ENCODE peak calls at places on chromosome 5, in seven cellular contexts. One of them, this sample, is unnamed.

GRCh38 chr5:158565017-158565789 is 534.5 kb downstream of the EBF1 start:
- DNase-seq in astrocyte of the cerebellum: no peak
- DNase-seq in thyroid gland: no peak
- DNase-seq in heart left ventricle: no peak
- DNase-seq in upper lobe of right lung: no peak
- DNase-seq in left ventricle myocardium inferior: no peak
- DNase-seq in left lung: no peak
- DNase-seq in this sample: no peak

GRCh38 chr5:85148701-85149100 is 764.0 kb upstream of the EDIL3 start:
- DNase-seq in upper lobe of right lung: no peak
- DNase-seq in thyroid gland: no peak
- DNase-seq in left ventricle myocardium inferior: no peak
- DNase-seq in heart left ventricle: no peak
- DNase-seq in astrocyte of the cerebellum: no peak
- DNase-seq in left lung: no peak
- DNase-seq in this sample: no peak

GRCh38 chr5:143426437-143426991 is 23.0 kb upstream of the NR3C1 start:
- DNase-seq in astrocyte of the cerebellum: no peak
- DNase-seq in upper lobe of right lung: no peak
- DNase-seq in left lung: no peak
- DNase-seq in left ventricle myocardium inferior: no peak
- DNase-seq in heart left ventricle: no peak
- DNase-seq in thyroid gland: no peak
- DNase-seq in this sample: no peak

GRCh38 chr5:98975682-98976407 is 47.0 kb upstream of the CHD1 start:
- DNase-seq in astrocyte of the cerebellum: no peak
- DNase-seq in upper lobe of right lung: no peak
- DNase-seq in left lung: no peak
- DNase-seq in thyroid gland: no peak
- DNase-seq in heart left ventricle: no peak
- DNase-seq in left ventricle myocardium inferior: no peak
- DNase-seq in this sample: no peak

GRCh38 chr5:61455179-61456006 is 123.3 kb downstream of the ZSWIM6 start:
- DNase-seq in heart left ventricle: no peak
- DNase-seq in thyroid gland: no peak
- DNase-seq in left lung: no peak
- DNase-seq in upper lobe of right lung: no peak
- DNase-seq in astrocyte of the cerebellum: no peak
- DNase-seq in left ventricle myocardium inferior: no peak
- DNase-seq in this sample: no peak

GRCh38 chr5:158943057-158943456 is 156.7 kb downstream of the EBF1 start:
- DNase-seq in heart left ventricle: peak
- DNase-seq in thyroid gland: no peak
- DNase-seq in upper lobe of right lung: no peak
- DNase-seq in left ventricle myocardium inferior: peak
- DNase-seq in left lung: no peak
- DNase-seq in astrocyte of the cerebellum: peak
- DNase-seq in this sample: peak

GRCh38 chr5:78699565-78700143 is 51.1 kb upstream of the LHFPL2 start:
- DNase-seq in heart left ventricle: no peak
- DNase-seq in astrocyte of the cerebellum: peak
- DNase-seq in left lung: no peak
- DNase-seq in thyroid gland: no peak
- DNase-seq in upper lobe of right lung: no peak
- DNase-seq in left ventricle myocardium inferior: no peak
- DNase-seq in this sample: peak

GRCh38 chr5:179795049-179795862 is 1.5 kb downstream of the LTC4S start:
- DNase-seq in left lung: peak
- DNase-seq in heart left ventricle: peak
- DNase-seq in thyroid gland: peak
- DNase-seq in upper lobe of right lung: peak
- DNase-seq in astrocyte of the cerebellum: no peak
- DNase-seq in left ventricle myocardium inferior: no peak
- DNase-seq in this sample: no peak

GRCh38 chr5:149128023-149128875 is 13.0 kb upstream of the ABLIM3 start:
- DNase-seq in thyroid gland: peak
- DNase-seq in astrocyte of the cerebellum: no peak
- DNase-seq in left ventricle myocardium inferior: no peak
- DNase-seq in left lung: no peak
- DNase-seq in upper lobe of right lung: no peak
- DNase-seq in heart left ventricle: no peak
- DNase-seq in this sample: peak

GRCh38 chr5:144237851-144238250 is 67.2 kb downstream of the KCTD16 start:
- DNase-seq in thyroid gland: no peak
- DNase-seq in heart left ventricle: no peak
- DNase-seq in upper lobe of right lung: no peak
- DNase-seq in astrocyte of the cerebellum: peak
- DNase-seq in left lung: no peak
- DNase-seq in left ventricle myocardium inferior: no peak
- DNase-seq in this sample: peak

GRCh38 chr5:2286250-2286649 is 403.5 kb upstream of the IRX4 start:
- DNase-seq in heart left ventricle: no peak
- DNase-seq in left lung: no peak
- DNase-seq in astrocyte of the cerebellum: no peak
- DNase-seq in left ventricle myocardium inferior: no peak
- DNase-seq in thyroid gland: no peak
- DNase-seq in upper lobe of right lung: no peak
- DNase-seq in this sample: no peak

GRCh38 chr5:142384014-142384413 is 59.2 kb upstream of the SPRY4 start:
- DNase-seq in thyroid gland: no peak
- DNase-seq in left ventricle myocardium inferior: no peak
- DNase-seq in left lung: no peak
- DNase-seq in heart left ventricle: no peak
- DNase-seq in upper lobe of right lung: no peak
- DNase-seq in astrocyte of the cerebellum: no peak
- DNase-seq in this sample: no peak

GRCh38 chr5:37830348-37830747 is 9.5 kb downstream of the GDNF start:
- DNase-seq in left ventricle myocardium inferior: no peak
- DNase-seq in left lung: no peak
- DNase-seq in astrocyte of the cerebellum: no peak
- DNase-seq in upper lobe of right lung: no peak
- DNase-seq in thyroid gland: no peak
- DNase-seq in heart left ventricle: no peak
- DNase-seq in this sample: no peak

GRCh38 chr5:134577022-134577795 is 51.7 kb downstream of the JADE2 start:
- DNase-seq in upper lobe of right lung: no peak
- DNase-seq in heart left ventricle: no peak
- DNase-seq in left ventricle myocardium inferior: no peak
- DNase-seq in left lung: peak
- DNase-seq in thyroid gland: no peak
- DNase-seq in astrocyte of the cerebellum: no peak
- DNase-seq in this sample: peak

GRCh38 chr5:58127486-58128220 is 332.2 kb downstream of the PLK2 start:
- DNase-seq in thyroid gland: no peak
- DNase-seq in heart left ventricle: no peak
- DNase-seq in left lung: no peak
- DNase-seq in left ventricle myocardium inferior: no peak
- DNase-seq in upper lobe of right lung: no peak
- DNase-seq in astrocyte of the cerebellum: no peak
- DNase-seq in this sample: no peak

GRCh38 chr5:104189031-104189430 is 626.4 kb upstream of the NUDT12 start:
- DNase-seq in left lung: no peak
- DNase-seq in astrocyte of the cerebellum: peak
- DNase-seq in thyroid gland: no peak
- DNase-seq in left ventricle myocardium inferior: no peak
- DNase-seq in heart left ventricle: no peak
- DNase-seq in upper lobe of right lung: no peak
- DNase-seq in this sample: peak

GRCh38 chr5:16618138-16618897 is 1.5 kb upstream of the RETREG1 start:
- DNase-seq in heart left ventricle: no peak
- DNase-seq in left ventricle myocardium inferior: no peak
- DNase-seq in thyroid gland: no peak
- DNase-seq in left lung: no peak
- DNase-seq in astrocyte of the cerebellum: no peak
- DNase-seq in upper lobe of right lung: no peak
- DNase-seq in this sample: no peak

GRCh38 chr5:1942158-1942557 is 59.4 kb upstream of the IRX4 start:
- DNase-seq in heart left ventricle: no peak
- DNase-seq in upper lobe of right lung: no peak
- DNase-seq in left lung: no peak
- DNase-seq in left ventricle myocardium inferior: no peak
- DNase-seq in thyroid gland: no peak
- DNase-seq in astrocyte of the cerebellum: no peak
- DNase-seq in this sample: no peak

GRCh38 chr5:34998058-34998789 is 49.5 kb downstream of the AGXT2 start:
- DNase-seq in thyroid gland: peak
- DNase-seq in upper lobe of right lung: no peak
- DNase-seq in astrocyte of the cerebellum: peak
- DNase-seq in heart left ventricle: no peak
- DNase-seq in left ventricle myocardium inferior: no peak
- DNase-seq in left lung: no peak
- DNase-seq in this sample: peak

GRCh38 chr5:78758169-78758839 is 109.7 kb upstream of the LHFPL2 start:
- DNase-seq in heart left ventricle: no peak
- DNase-seq in upper lobe of right lung: no peak
- DNase-seq in astrocyte of the cerebellum: no peak
- DNase-seq in left ventricle myocardium inferior: no peak
- DNase-seq in left lung: no peak
- DNase-seq in thyroid gland: no peak
- DNase-seq in this sample: peak

GRCh38 chr5:178072749-178073148 is 40.6 kb upstream of the N4BP3 start:
- DNase-seq in astrocyte of the cerebellum: no peak
- DNase-seq in thyroid gland: no peak
- DNase-seq in left ventricle myocardium inferior: no peak
- DNase-seq in left lung: no peak
- DNase-seq in heart left ventricle: no peak
- DNase-seq in upper lobe of right lung: peak
- DNase-seq in this sample: no peak

DNA sequence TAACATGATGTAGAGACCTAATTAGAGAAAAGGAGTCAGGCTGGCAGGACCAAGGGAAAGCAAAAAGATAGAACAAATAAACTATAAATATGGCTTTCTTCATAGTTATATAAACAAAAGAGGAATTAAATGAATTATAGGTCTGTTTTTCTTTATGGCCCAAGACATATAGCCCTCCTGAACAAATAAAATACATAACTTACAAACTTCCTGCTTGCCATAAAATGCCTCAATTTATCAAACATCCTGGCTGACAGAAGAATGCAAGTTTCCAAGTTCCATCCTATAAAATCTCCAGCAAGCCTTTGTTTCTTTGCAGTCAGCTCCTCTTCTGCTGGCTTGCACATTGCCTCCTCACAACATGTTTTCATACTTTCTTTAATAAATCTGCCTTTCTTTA is 31.3 kb upstream of the IRGM start:
- DNase-seq in left lung: no peak
- DNase-seq in astrocyte of the cerebellum: no peak
- DNase-seq in heart left ventricle: no peak
- DNase-seq in left ventricle myocardium inferior: no peak
- DNase-seq in thyroid gland: no peak
- DNase-seq in upper lobe of right lung: no peak
- DNase-seq in this sample: no peak
- TF ChIP-seq CTCF in left lung: no peak
- TF ChIP-seq CTCF in astrocyte of the cerebellum: no peak
- TF ChIP-seq CTCF in heart left ventricle: no peak
- TF ChIP-seq CTCF in left ventricle myocardium inferior: no peak
- TF ChIP-seq CTCF in thyroid gland: no peak
- TF ChIP-seq CTCF in upper lobe of right lung: no peak
- TF ChIP-seq CTCF in this sample: no peak

GRCh38 chr5:139185589-139185988 is 12.6 kb downstream of the SIL1 start:
- DNase-seq in astrocyte of the cerebellum: no peak
- DNase-seq in left lung: no peak
- DNase-seq in thyroid gland: no peak
- DNase-seq in left ventricle myocardium inferior: no peak
- DNase-seq in upper lobe of right lung: no peak
- DNase-seq in heart left ventricle: no peak
- DNase-seq in this sample: peak
- H3K4me3 ChIP-seq in astrocyte of the cerebellum: no peak
- H3K4me3 ChIP-seq in left lung: no peak
- H3K4me3 ChIP-seq in thyroid gland: no peak
- H3K4me3 ChIP-seq in left ventricle myocardium inferior: no peak
- H3K4me3 ChIP-seq in upper lobe of right lung: no peak
- H3K4me3 ChIP-seq in heart left ventricle: no peak
- H3K4me3 ChIP-seq in this sample: no peak

DNA sequence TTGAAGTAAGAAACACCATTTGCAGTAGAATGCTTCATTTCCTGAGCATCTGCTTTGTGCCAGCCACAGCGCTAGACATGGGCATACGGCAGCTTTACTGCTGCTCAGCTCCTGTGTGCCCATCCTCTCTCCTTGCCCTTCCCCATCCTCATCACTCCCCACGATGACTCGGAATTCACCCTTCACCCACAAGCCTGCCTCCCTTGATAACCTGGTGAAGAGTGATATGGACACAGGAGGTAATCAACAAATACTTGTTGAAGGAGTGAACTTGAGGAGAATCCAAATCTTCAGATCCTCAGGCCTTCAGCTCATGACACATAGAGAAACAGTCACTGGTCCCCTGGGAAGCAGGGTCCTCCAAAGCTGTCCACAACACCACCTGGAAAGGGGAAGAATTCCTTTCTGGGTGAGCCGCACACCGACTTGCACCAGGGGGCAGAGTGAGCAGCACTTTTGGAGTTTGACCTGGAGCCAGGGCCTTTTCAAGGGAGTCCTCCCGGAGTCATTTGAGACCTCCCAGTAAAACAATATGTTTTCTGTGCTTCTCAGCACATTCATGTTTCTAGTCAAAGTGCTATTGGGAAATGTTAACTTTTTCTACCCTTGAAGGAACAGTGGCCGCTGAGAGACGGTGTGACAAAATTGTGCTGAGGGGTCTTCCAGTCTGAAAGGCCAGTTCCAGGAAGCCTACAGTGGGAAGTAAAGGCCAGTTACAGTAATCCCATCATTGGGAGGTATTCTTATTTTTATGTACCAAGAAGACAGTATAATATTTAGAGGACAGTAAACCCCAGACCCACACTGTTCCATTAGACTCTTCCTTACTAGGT is 332.3 kb downstream of the CWC27 start:
- DNase-seq in left ventricle myocardium inferior: peak
- DNase-seq in upper lobe of right lung: peak
- DNase-seq in astrocyte of the cerebellum: peak
- DNase-seq in heart left ventricle: peak
- DNase-seq in thyroid gland: peak
- DNase-seq in left lung: no peak
- DNase-seq in this sample: peak
- TF ChIP-seq CTCF in left ventricle myocardium inferior: peak
- TF ChIP-seq CTCF in upper lobe of right lung: peak
- TF ChIP-seq CTCF in astrocyte of the cerebellum: peak
- TF ChIP-seq CTCF in heart left ventricle: peak
- TF ChIP-seq CTCF in thyroid gland: peak
- TF ChIP-seq CTCF in left lung: peak
- TF ChIP-seq CTCF in this sample: peak

GRCh38 chr5:171422495-171422894 is 3.0 kb downstream of the FGF18 start:
- DNase-seq in heart left ventricle: no peak
- DNase-seq in astrocyte of the cerebellum: no peak
- DNase-seq in upper lobe of right lung: no peak
- DNase-seq in left ventricle myocardium inferior: no peak
- DNase-seq in thyroid gland: no peak
- DNase-seq in left lung: no peak
- DNase-seq in this sample: no peak

GRCh38 chr5:171418982-171419662 is at the start of gene FGF18:
- DNase-seq in astrocyte of the cerebellum: peak
- DNase-seq in thyroid gland: peak
- DNase-seq in heart left ventricle: peak
- DNase-seq in upper lobe of right lung: peak
- DNase-seq in left ventricle myocardium inferior: peak
- DNase-seq in left lung: no peak
- DNase-seq in this sample: peak

GRCh38 chr5:171421331-171422262 is 2.1 kb downstream of the FGF18 start:
- DNase-seq in left ventricle myocardium inferior: no peak
- DNase-seq in left lung: no peak
- DNase-seq in upper lobe of right lung: no peak
- DNase-seq in heart left ventricle: no peak
- DNase-seq in astrocyte of the cerebellum: no peak
- DNase-seq in thyroid gland: no peak
- DNase-seq in this sample: no peak

GRCh38 chr5:171419663-171420428 is 399 bp downstream of the FGF18 start:
- DNase-seq in thyroid gland: peak
- DNase-seq in astrocyte of the cerebellum: no peak
- DNase-seq in left lung: no peak
- DNase-seq in heart left ventricle: peak
- DNase-seq in left ventricle myocardium inferior: peak
- DNase-seq in upper lobe of right lung: no peak
- DNase-seq in this sample: no peak

GRCh38 chr5:171420429-171421231 is 1.2 kb downstream of the FGF18 start:
- DNase-seq in thyroid gland: peak
- DNase-seq in upper lobe of right lung: peak
- DNase-seq in astrocyte of the cerebellum: peak
- DNase-seq in left lung: no peak
- DNase-seq in left ventricle myocardium inferior: peak
- DNase-seq in heart left ventricle: peak
- DNase-seq in this sample: peak
- H3K4me3 ChIP-seq in thyroid gland: peak
- H3K4me3 ChIP-seq in upper lobe of right lung: peak
- H3K4me3 ChIP-seq in astrocyte of the cerebellum: peak
- H3K4me3 ChIP-seq in left lung: peak
- H3K4me3 ChIP-seq in left ventricle myocardium inferior: peak
- H3K4me3 ChIP-seq in heart left ventricle: peak
- H3K4me3 ChIP-seq in this sample: peak

This sample was measured in fibroblast of the aortic adventitia.